ENCODE peak calls at places on chromosomes 4 and X, in four cellular contexts. Q is omental fat pad, R is AG10803, K is ovary. V is an unnamed sample.

GRCh38 chr4:163404570-163404969 is 60.9 kb downstream of the NPY5R start:
- DNase-seq in Q (no peak), R (no peak), K (no peak), V (no peak)

GRCh38 chr4:20646287-20646686 is 54.0 kb upstream of the PACRGL start:
- DNase-seq in Q (no peak), R (peak), K (no peak), V (no peak)

GRCh38 chr4:74503580-74503979 is 58.6 kb downstream of the AREG start:
- DNase-seq in Q (no peak), R (peak), K (no peak), V (no peak)

GRCh38 chr4:32775049-32775448 is 2054.9 kb downstream of the PCDH7 start:
- DNase-seq in Q (no peak), R (no peak), K (no peak), V (no peak)

GRCh38 chr4:41364871-41365270 is 108.1 kb downstream of the UCHL1 start:
- DNase-seq in Q (no peak), R (peak), K (no peak), V (no peak)

GRCh38 chr4:71377561-71377960 is 38.7 kb downstream of the SLC4A4 start:
- DNase-seq in Q (no peak), R (peak), K (no peak), V (no peak)

GRCh38 chr4:112230879-112231778 is 458 bp upstream of the AP1AR start:
- DNase-seq in Q (peak), R (peak), K (peak), V (peak)

GRCh38 chrX:30794497-30794896 is 94.6 kb downstream of the TAB3 start:
- DNase-seq in Q (no peak), R (no peak), K (no peak), V (no peak)

GRCh38 chr4:185520119-185520518 is 15.2 kb downstream of the PDLIM3 start:
- DNase-seq in Q (no peak), R (no peak), K (no peak), V (no peak)

GRCh38 chrX:131828482-131828881 is 194.6 kb upstream of the STK26 start:
- DNase-seq in Q (no peak), R (no peak), K (no peak), V (no peak)

GRCh38 chrX:109393859-109394258 is 88.0 kb downstream of the GUCY2F start:
- DNase-seq in Q (no peak), R (no peak), K (no peak), V (no peak)

GRCh38 chr4:21765810-21766407 is 182.7 kb downstream of the KCNIP4 start:
- DNase-seq in Q (no peak), R (peak), K (no peak), V (no peak)

GRCh38 chr4:139866270-139866962 is 200.8 kb downstream of the MGST2 start:
- DNase-seq in Q (no peak), R (no peak), K (no peak), V (no peak)

GRCh38 chr4:28548549-28548948 is 1687.9 kb downstream of the STIM2 start:
- DNase-seq in Q (no peak), R (no peak), K (no peak), V (no peak)

GRCh38 chrX:49282647-49283011 is 13.0 kb downstream of the PPP1R3F start:
- DNase-seq in Q (no peak), R (peak), K (peak), V (no peak)
- TF ChIP-seq CTCF in Q (no peak), R (peak), K (peak), V (peak)

DNA sequence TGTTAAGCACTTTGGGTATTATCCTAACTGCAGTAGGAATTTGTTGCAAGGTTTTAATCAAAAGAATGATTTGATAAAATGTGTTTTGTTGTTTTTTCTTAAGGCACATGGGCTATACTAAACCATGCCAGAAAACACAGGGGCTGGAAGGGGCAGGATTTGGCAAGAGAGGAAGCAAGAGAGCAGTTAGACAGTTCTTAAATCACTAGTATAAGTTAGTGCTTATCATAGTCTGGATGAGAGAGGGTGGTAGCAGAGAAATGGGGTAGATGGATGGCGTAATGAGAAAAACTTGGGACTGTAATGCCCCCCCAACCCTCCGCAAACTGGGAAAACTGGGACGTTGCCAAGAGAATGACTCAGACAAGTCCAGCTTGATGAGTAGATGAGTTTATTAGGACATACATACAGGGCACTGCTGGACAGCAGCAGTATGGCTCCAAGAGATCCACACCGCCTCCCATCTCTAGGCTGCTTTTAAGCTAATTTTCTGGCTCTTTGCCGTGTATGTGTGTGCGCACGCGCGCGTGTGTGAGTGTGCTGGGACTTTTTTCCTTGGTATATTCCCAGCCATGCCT is 151.5 kb downstream of the PDLIM5 start:
- DNase-seq in Q (no peak), R (peak), K (no peak), V (no peak)
- TF ChIP-seq CTCF in Q (no peak), R (no peak), K (no peak), V (no peak)

DNA sequence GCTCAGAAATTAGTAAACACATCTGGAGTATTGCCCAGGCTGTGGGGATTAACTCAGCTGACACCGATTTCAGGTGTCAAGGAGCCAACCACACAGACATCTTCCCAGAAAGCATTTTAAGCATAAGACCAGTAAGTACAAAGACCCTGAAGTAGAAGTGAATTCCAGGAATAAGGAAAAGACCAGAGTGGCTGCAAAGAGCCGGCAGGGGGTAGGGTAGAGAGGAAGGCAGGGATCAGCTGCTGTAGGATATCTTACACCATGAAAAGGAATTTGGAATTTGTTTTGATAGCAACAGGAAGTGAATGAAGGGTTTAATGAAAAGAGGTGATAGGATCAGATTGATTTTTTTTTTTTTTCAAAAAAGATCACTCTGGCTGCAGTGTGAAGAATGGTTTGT is 113.6 kb upstream of the PPARGC1A start:
- DNase-seq in Q (no peak), R (no peak), K (no peak), V (no peak)
- TF ChIP-seq CTCF in Q (no peak), R (no peak), K (no peak), V (no peak)

DNA sequence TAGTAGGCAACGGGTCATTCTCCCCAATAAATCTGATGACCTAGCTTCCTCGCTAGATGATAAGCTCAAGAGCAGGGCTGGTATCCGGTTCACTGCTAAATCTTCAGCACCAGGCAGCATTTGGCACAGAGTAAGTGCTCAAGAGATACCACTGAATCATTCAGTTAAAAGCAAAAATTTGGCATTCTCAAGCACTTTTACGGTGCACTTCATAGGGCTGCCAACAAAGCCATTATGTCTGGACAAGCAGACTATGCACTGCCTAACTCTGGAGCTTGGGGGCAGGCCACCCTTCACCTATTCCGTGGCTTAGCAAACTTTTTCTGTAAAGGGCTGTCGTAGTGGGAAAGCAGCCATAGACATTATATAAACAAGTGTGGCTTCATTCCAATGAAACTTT is 23.8 kb upstream of the CXorf38 start:
- DNase-seq in Q (no peak), R (no peak), K (no peak), V (no peak)
- TF ChIP-seq CTCF in Q (no peak), R (no peak), K (no peak), V (no peak)

GRCh38 chrX:151206871-151207270 is 30.5 kb downstream of the GPR50 start:
- DNase-seq in Q (no peak), R (no peak), K (no peak), V (no peak)
- TF ChIP-seq CTCF in Q (no peak), R (no peak), K (no peak), V (no peak)

GRCh38 chr4:176875026-176875425 is 82.3 kb upstream of the VEGFC start:
- DNase-seq in Q (no peak), R (peak), K (no peak), V (no peak)

GRCh38 chr4:176879370-176880116 is 86.8 kb upstream of the VEGFC start:
- DNase-seq in Q (no peak), R (peak), K (no peak), V (no peak)

GRCh38 chr4:176872461-176872860 is 79.7 kb upstream of the VEGFC start:
- DNase-seq in Q (no peak), R (no peak), K (no peak), V (no peak)

DNA sequence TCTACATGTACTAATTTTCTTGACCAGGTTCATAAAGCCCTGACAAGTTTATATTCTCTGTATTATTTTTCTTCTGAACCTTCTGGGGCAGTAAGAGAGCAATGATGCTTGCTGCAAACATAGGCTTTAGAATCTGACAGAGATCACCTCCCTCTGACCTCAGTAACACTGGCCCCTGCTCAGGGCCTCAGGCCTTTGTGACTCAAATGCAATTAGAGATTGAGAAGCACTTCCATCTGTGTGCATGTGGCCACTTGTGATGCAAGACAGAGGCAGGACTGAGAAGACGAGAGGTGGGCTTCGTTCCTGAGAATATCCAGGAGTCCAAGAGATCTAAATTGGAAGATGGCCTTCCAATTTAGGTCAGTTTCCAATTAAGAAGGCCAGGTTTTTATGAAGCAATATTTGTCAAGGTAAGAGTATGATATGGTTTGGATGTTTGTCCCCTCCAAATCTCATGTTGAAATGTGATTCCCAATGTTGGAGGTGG is 82.8 kb upstream of the VEGFC start:
- DNase-seq in Q (no peak), R (peak), K (no peak), V (no peak)
- TF ChIP-seq CTCF in Q (no peak), R (no peak), K (no peak), V (no peak)

GRCh38 chr4:37697566-37697965 is 11.4 kb upstream of the RELL1 start:
- DNase-seq in Q (no peak), R (no peak), K (no peak), V (no peak)

DNA sequence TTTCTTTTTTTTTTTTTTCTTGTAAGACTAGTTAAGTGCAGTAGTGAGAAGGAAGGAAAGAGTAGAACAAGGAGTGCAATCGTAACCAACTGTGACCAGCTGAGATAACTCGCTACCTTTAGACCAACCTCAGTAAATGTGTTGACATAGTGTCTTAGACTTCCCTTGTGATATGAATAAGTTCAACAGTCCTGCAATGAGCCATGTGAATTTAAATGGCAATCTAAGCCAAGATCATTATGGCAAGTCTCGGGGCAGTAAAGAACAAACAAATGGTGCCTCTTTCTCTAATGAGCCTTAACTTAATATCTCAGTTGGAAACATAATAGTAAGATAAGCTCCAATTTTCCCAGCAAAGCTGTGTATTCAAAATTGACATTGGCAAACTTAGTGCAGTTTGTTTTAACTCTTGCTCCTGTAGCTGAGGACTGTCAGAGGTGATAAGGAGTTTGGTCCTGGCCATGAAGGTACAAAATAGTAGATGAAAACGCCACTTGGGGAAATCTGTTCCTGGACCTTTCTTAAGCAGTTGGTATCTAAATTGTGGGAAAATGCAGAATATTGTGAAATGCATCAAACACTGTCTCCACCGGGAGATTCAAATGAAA is 13.8 kb upstream of the RELL1 start:
- DNase-seq in Q (no peak), R (no peak), K (no peak), V (no peak)
- TF ChIP-seq CTCF in Q (no peak), R (no peak), K (no peak), V (no peak)

GRCh38 chr4:143714290-143714625 is 13.8 kb upstream of the FREM3 start:
- DNase-seq in Q (no peak), R (no peak), K (no peak), V (no peak)
- TF ChIP-seq CTCF in Q (no peak), R (no peak), K (no peak), V (no peak)

DNA sequence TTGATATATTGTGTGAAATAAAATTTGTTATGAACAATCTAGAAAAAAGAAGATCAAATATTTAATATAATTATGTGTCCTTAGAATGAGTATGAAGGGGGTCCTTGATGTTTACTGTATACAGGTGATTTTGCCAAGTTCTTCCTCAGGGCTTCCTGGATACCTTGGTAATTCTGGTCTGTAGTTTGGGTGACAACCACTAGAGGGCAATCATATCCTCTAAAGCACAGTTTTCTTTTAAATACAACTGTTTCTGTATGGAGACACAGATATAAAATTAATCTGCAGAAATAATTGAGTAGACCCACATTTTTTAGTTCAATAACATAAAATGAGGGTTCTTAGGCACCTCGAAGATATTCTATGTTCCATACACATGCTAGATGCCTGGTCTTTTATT is 157.7 kb downstream of the SPANXN1 start:
- DNase-seq in Q (no peak), R (peak), K (no peak), V (no peak)
- TF ChIP-seq CTCF in Q (no peak), R (peak), K (no peak), V (peak)